ENCODE peak calls at places on chromosomes 11 and 22, in four cellular contexts. E is RPMI7951, S is RPMI8226, Y is NCI-H1092 treated with DMSO at 0.1 percent for 48 hours. O is an unnamed sample.

GRCh38 chr11:12179521-12179920 is 69.1 kb downstream of the MICAL2 start:
- DNase-seq in E (no peak), Y (peak), S (peak), O (peak)

GRCh38 chr22:21829523-21829922 is 37.9 kb downstream of the MAPK1 start:
- DNase-seq in E (no peak), S (no peak), Y (no peak), O (no peak)

GRCh38 chr11:77647906-77648305 is 10.3 kb upstream of the CLNS1A start:
- DNase-seq in Y (no peak), E (no peak), S (no peak), O (no peak)

GRCh38 chr11:17476317-17477083 is at the start of gene ABCC8:
- DNase-seq in E (no peak), Y (peak), S (no peak), O (peak)

GRCh38 chr11:24386551-24387404 is 110.1 kb upstream of the LUZP2 start:
- DNase-seq in S (peak), Y (peak), E (peak), O (peak)

GRCh38 chr22:28819253-28820096 is 19.1 kb upstream of the XBP1 start:
- DNase-seq in Y (no peak), S (peak), E (no peak), O (no peak)

GRCh38 chr11:65366340-65366773 is 11.8 kb downstream of the TIGD3 start:
- DNase-seq in E (peak), S (peak), Y (peak), O (peak)

GRCh38 chr11:130179396-130180306 is 20.1 kb downstream of the ST14 start:
- DNase-seq in S (peak), Y (peak), E (no peak), O (no peak)

GRCh38 chr22:50090141-50090714 is 422 bp downstream of the MOV10L1 start:
- DNase-seq in E (no peak), Y (no peak), S (no peak), O (no peak)

GRCh38 chr11:95924414-95924760 is 480 bp upstream of the MTMR2 start:
- DNase-seq in S (no peak), Y (no peak), E (peak), O (no peak)

O was measured in cerebellar cortex.